ENCODE peak calls at places on chromosomes 1 and 21, in ten cellular contexts. U, M, L, D, Q, C, Z, W, S and K are unnamed samples.

GRCh38 chr1:117970251-117970650 is 40.7 kb downstream of the WDR3 start:
- DNase-seq in U (no peak), M (no peak), L (no peak), D (no peak), Q (no peak), C (no peak), Z (no peak), W (no peak), S (no peak), K (no peak)

GRCh38 chr1:119713538-119714456 is 2.1 kb downstream of the PHGDH start:
- DNase-seq in U (no peak), M (no peak), L (no peak), D (peak; percentile 47), Q (peak; percentile 26), C (peak; percentile 69), Z (no peak), W (no peak), S (no peak), K (no peak)

GRCh38 chr1:234154320-234155251 is 218.7 kb upstream of the COA6 start:
- DNase-seq in U (no peak), M (no peak), L (peak; percentile 44), D (peak; percentile 65), Q (peak; percentile 72), C (peak; percentile 81), Z (no peak), W (no peak), S (no peak), K (peak; percentile 14)

GRCh38 chr1:193747579-193747978 is 561.2 kb upstream of the B3GALT2 start:
- DNase-seq in U (no peak), M (no peak), L (no peak), D (no peak), Q (peak; percentile 21), C (peak; percentile 29), Z (no peak), W (no peak), S (no peak), K (no peak)

GRCh38 chr1:22315315-22316078 is 136.2 kb upstream of the ZBTB40 start:
- DNase-seq in U (no peak), M (no peak), L (no peak), D (peak; percentile 38), Q (no peak), C (no peak), Z (no peak), W (no peak), S (no peak), K (no peak)

GRCh38 chr1:82013702-82014101 is 213.0 kb downstream of the ADGRL2 start:
- DNase-seq in U (no peak), M (no peak), L (no peak), D (no peak), Q (no peak), C (no peak), Z (no peak), W (no peak), S (no peak), K (no peak)

GRCh38 chr1:110616587-110616986 is 10.4 kb upstream of the KCNA2 start:
- DNase-seq in U (no peak), M (no peak), L (no peak), D (peak; percentile 50), Q (peak; percentile 23), C (no peak), Z (no peak), W (no peak), S (no peak), K (no peak)

GRCh38 chr1:152459596-152460528 is 45.8 kb upstream of the CRNN start:
- DNase-seq in U (peak; percentile 37), M (peak; percentile 45), L (peak; percentile 83), D (peak; percentile 83), Q (peak; percentile 67), C (peak; percentile 83), Z (peak; percentile 85), W (peak; percentile 83), S (peak; percentile 21), K (no peak)

GRCh38 chr1:85577421-85578320 is 2.9 kb upstream of the CCN1 start:
- DNase-seq in U (peak; percentile 42), M (no peak), L (peak; percentile 45), D (peak; percentile 28), Q (peak; percentile 82), C (peak; percentile 87), Z (peak; percentile 36), W (no peak), S (peak; percentile 54), K (no peak)

GRCh38 chr1:58687516-58687915 is 12.3 kb downstream of the MYSM1 start:
- DNase-seq in U (no peak), M (no peak), L (no peak), D (no peak), Q (no peak), C (no peak), Z (no peak), W (no peak), S (no peak), K (no peak)

GRCh38 chr1:165896277-165896676 is 68.9 kb downstream of the UCK2 start:
- DNase-seq in U (no peak), M (no peak), L (no peak), D (no peak), Q (peak; percentile 96), C (peak; percentile 89), Z (no peak), W (no peak), S (no peak), K (no peak)

GRCh38 chr1:154577346-154578057 is 9.9 kb downstream of the CHRNB2 start:
- DNase-seq in U (no peak), M (no peak), L (no peak), D (no peak), Q (no peak), C (no peak), Z (no peak), W (no peak), S (no peak), K (no peak)
- TF ChIP-seq CTCF in U (no peak), M (no peak), L (no peak), D (no peak), Q (no peak), C (no peak), Z (no peak), W (no peak), S (no peak), K (no peak)

GRCh38 chr21:17552410-17552809 is 39.6 kb downstream of the CXADR start:
- DNase-seq in U (no peak), M (no peak), L (no peak), D (no peak), Q (no peak), C (no peak), Z (no peak), W (no peak), S (no peak), K (no peak)

GRCh38 chr21:17550671-17551308 is 37.9 kb downstream of the CXADR start:
- DNase-seq in U (no peak), M (no peak), L (no peak), D (no peak), Q (peak; percentile 16), C (no peak), Z (no peak), W (no peak), S (no peak), K (no peak)

GRCh38 chr21:17554120-17554519 is 41.3 kb downstream of the CXADR start:
- DNase-seq in U (no peak), M (no peak), L (no peak), D (no peak), Q (no peak), C (no peak), Z (no peak), W (no peak), S (no peak), K (no peak)

GRCh38 chr21:17560377-17560776 is 47.5 kb downstream of the CXADR start:
- DNase-seq in U (no peak), M (no peak), L (no peak), D (no peak), Q (no peak), C (no peak), Z (no peak), W (no peak), S (no peak), K (no peak)

DNA sequence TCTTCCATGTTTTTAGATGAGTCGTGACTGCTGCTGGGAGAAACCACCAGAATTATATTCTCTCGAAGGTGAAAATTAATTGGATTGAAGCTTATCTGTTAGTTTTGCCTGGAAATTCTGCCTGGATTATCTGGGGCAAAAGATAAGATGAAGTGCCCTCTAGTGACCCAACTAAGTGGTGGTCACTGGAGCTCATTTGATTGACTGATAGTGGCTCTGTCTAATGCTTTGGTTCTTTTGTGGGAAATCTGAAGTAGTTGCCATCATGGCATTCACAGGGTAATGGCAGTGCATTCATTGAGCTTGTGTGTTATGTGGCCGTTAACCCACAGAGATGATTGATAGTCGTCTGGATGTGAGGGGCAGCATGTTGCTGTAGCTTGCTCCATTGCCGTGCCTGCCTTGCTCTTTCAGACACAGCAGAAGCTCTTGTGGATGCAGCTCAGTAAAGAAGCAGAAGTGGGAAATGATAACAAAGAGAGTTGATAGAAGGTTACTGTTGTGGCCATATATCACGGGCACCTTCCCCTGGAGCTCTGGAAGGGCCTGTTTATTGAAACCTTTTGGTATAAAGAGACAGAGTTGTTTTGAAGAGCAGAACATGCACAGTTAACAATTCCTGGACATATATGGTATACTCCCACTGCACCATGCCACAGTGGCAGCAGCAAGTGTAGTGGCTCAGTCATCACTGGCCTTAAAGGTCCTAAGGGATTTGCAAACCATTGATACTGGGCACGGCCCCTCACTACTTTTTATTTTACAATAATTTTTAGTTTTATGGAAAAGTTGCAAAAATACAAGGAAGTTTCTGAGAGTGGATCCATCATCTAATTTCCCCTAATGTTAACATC is 42.0 kb downstream of the CXADR start:
- DNase-seq in U (no peak), M (no peak), L (peak; percentile 6), D (peak; percentile 2), Q (peak; percentile 35), C (peak; percentile 5), Z (no peak), W (no peak), S (no peak), K (no peak)
- TF ChIP-seq CTCF in U (no peak), M (no peak), L (peak; percentile 30), D (peak; percentile 2), Q (peak; percentile 42), C (peak; percentile 20), Z (no peak), W (no peak), S (no peak), K (peak; percentile 32)

GRCh38 chr1:195958131-195958530 is 650.1 kb downstream of the KCNT2 start:
- DNase-seq in U (no peak), M (no peak), L (no peak), D (no peak), Q (no peak), C (no peak), Z (no peak), W (no peak), S (no peak), K (no peak)
- TF ChIP-seq CTCF in U (no peak), M (no peak), L (no peak), D (no peak), Q (no peak), C (no peak), Z (no peak), W (no peak), S (no peak), K (no peak)

DNA sequence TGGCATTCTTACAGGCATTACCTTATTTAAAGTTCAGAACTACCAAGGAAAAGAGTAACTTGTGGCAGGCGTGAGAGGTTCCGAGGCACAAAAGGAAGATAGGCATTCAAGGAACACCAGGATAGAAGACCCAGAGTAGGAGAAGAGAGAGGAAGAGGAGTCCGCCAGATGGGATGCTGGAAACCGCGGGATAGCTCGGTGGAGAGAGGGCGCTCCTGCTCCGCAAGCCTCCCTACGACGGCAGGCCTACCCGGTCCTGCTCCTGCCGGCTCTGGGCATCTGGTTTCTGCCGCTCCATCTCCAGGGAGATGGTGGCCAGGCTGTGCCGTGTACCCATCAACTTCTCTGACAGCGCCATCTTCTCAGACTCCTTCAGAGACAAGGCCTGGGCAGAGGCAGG is 5.4 kb upstream of the NBPF1 start:
- DNase-seq in U (no peak), M (no peak), L (no peak), D (no peak), Q (no peak), C (no peak), Z (peak; percentile 63), W (peak; percentile 59), S (peak; percentile 19), K (no peak)
- TF ChIP-seq CTCF in U (no peak), M (no peak), L (no peak), D (no peak), Q (no peak), C (no peak), Z (no peak), W (no peak), S (no peak), K (no peak)